ENCODE peak calls at places on chromosomes 7 and 10, in eight cellular contexts. T, V, E, I, H, O, Z and Q are unnamed samples.

GRCh38 chr10:95841711-95842498 is 65.9 kb upstream of the CC2D2B start:
- DNase-seq in Z (no peak), T (peak), V (peak), I (peak), E (peak), H (no peak), O (no peak), Q (peak)

GRCh38 chr7:18345641-18346234 is 149.8 kb upstream of the HDAC9 start:
- DNase-seq in H (peak), Z (no peak), T (peak), O (no peak), I (peak), E (peak), V (peak), Q (peak)

GRCh38 chr10:100887761-100888296 is 24.9 kb upstream of the SLF2 start:
- DNase-seq in I (no peak), V (no peak), E (no peak), T (no peak), O (peak), Z (no peak), H (no peak), Q (no peak)

GRCh38 chr7:67018940-67019339 is 22.3 kb downstream of the TYW1 start:
- DNase-seq in H (no peak), O (no peak), Z (no peak), V (no peak), E (no peak), I (no peak), T (no peak), Q (no peak)

GRCh38 chr10:24974978-24975377 is 22.6 kb upstream of the PRTFDC1 start:
- DNase-seq in V (no peak), O (no peak), I (no peak), Z (peak), H (no peak), T (peak), E (no peak), Q (peak)

GRCh38 chr10:97886264-97886663 is 36.6 kb downstream of the GOLGA7B start:
- DNase-seq in T (no peak), O (no peak), H (no peak), Z (no peak), I (peak), V (no peak), E (no peak), Q (no peak)

GRCh38 chr7:120185940-120186682 is 86.9 kb upstream of the KCND2 start:
- DNase-seq in H (no peak), T (no peak), I (no peak), E (no peak), O (no peak), V (no peak), Z (no peak), Q (peak)

GRCh38 chr10:3126741-3127342 is 45.7 kb downstream of the PITRM1 start:
- DNase-seq in T (no peak), Z (peak), I (peak), O (no peak), E (peak), H (no peak), V (no peak), Q (no peak)

GRCh38 chr7:131370523-131370968 is 42.9 kb downstream of the MKLN1 start:
- DNase-seq in T (peak), H (no peak), I (no peak), Z (no peak), V (peak), O (no peak), E (no peak), Q (peak)

GRCh38 chr10:78177431-78178185 is 143.9 kb downstream of the RPS24 start:
- DNase-seq in V (no peak), E (no peak), Z (no peak), O (no peak), H (no peak), T (no peak), I (peak), Q (no peak)

GRCh38 chr7:5322621-5323410 is 40.1 kb downstream of the SLC29A4 start:
- DNase-seq in E (no peak), V (no peak), O (no peak), I (no peak), T (no peak), Z (no peak), H (no peak), Q (no peak)

GRCh38 chr7:47806701-47807103 is 141.6 kb downstream of the PKD1L1 start:
- DNase-seq in Z (no peak), V (no peak), H (no peak), I (no peak), O (no peak), E (no peak), T (no peak), Q (no peak)

GRCh38 chr10:33520223-33520622 is 185.8 kb upstream of the NRP1 start:
- DNase-seq in I (no peak), E (no peak), V (no peak), T (no peak), Z (no peak), H (no peak), O (no peak), Q (no peak)

GRCh38 chr7:155051355-155051754 is 18.8 kb upstream of the HTR5A start:
- DNase-seq in E (no peak), Z (no peak), I (no peak), H (no peak), V (no peak), O (no peak), T (no peak), Q (no peak)

GRCh38 chr7:1457059-1457948 is 2.0 kb downstream of the MICALL2 start:
- DNase-seq in T (no peak), H (no peak), O (no peak), V (no peak), I (no peak), E (no peak), Z (no peak), Q (no peak)

GRCh38 chr10:43865275-43866135 is 216.8 kb upstream of the ZNF32 start:
- DNase-seq in I (no peak), E (no peak), Z (no peak), H (no peak), T (no peak), O (peak), V (no peak), Q (no peak)

GRCh38 chr10:15526754-15527153 is 155.7 kb upstream of the FAM171A1 start:
- DNase-seq in Z (no peak), T (no peak), E (no peak), I (no peak), H (no peak), O (no peak), V (no peak), Q (no peak)

GRCh38 chr7:68146970-68147369 is 1150.3 kb downstream of the TYW1 start:
- DNase-seq in Z (no peak), V (no peak), H (no peak), O (no peak), E (peak), T (no peak), I (peak), Q (no peak)

GRCh38 chr7:98303906-98304305 is 22.4 kb downstream of the BRI3 start:
- DNase-seq in Z (no peak), I (no peak), E (no peak), O (no peak), V (no peak), H (no peak), T (no peak), Q (no peak)

GRCh38 chr7:14236834-14237233 is 247.4 kb upstream of the ETV1 start:
- DNase-seq in V (no peak), Z (no peak), T (no peak), O (no peak), H (no peak), E (no peak), I (no peak), Q (no peak)

GRCh38 chr10:74163313-74164068 is 12.5 kb downstream of the ADK start:
- DNase-seq in V (no peak), Z (no peak), T (no peak), O (no peak), E (no peak), H (no peak), I (no peak), Q (no peak)

GRCh38 chr7:116290740-116291139 is 80.4 kb downstream of the TES start:
- DNase-seq in E (no peak), H (no peak), O (no peak), Z (no peak), I (no peak), V (no peak), T (no peak), Q (peak)

GRCh38 chr7:127066974-127067373 is 185.8 kb downstream of the GRM8 start:
- DNase-seq in I (peak), V (no peak), H (no peak), Z (no peak), E (no peak), O (no peak), T (no peak), Q (no peak)

GRCh38 chr10:27388761-27389399 is 115.2 kb upstream of the RAB18 start:
- DNase-seq in H (no peak), Z (peak), T (no peak), O (no peak), V (no peak), E (no peak), I (no peak), Q (peak)

GRCh38 chr7:117230276-117231046 is 92.4 kb downstream of the WNT2 start:
- DNase-seq in I (no peak), Z (no peak), T (peak), H (no peak), O (no peak), V (no peak), E (no peak), Q (peak)

GRCh38 chr7:159032310-159032709 is 112.4 kb downstream of the VIPR2 start:
- DNase-seq in O (peak), Z (no peak), V (no peak), E (no peak), T (no peak), I (no peak), H (no peak), Q (no peak)

GRCh38 chr7:105876964-105877601 is 684 bp upstream of the ATXN7L1 start:
- DNase-seq in Z (peak), H (peak), O (peak), T (peak), E (peak), I (peak), V (no peak), Q (peak)

GRCh38 chr7:137950967-137951366 is 50.9 kb downstream of the CREB3L2 start:
- DNase-seq in V (no peak), E (no peak), O (no peak), Z (no peak), T (no peak), I (no peak), H (no peak), Q (no peak)

GRCh38 chr7:152894295-152895170 is 135.0 kb downstream of the ACTR3B start:
- DNase-seq in I (no peak), Z (no peak), E (no peak), V (no peak), T (no peak), H (peak), O (no peak), Q (peak)

GRCh38 chr10:89047397-89047796 is 56.8 kb downstream of the FAS start:
- DNase-seq in E (no peak), Z (no peak), I (no peak), V (no peak), O (no peak), H (no peak), T (peak), Q (peak)

GRCh38 chr10:130984686-130985085 is 326.8 kb downstream of the TCERG1L start:
- DNase-seq in H (no peak), V (no peak), I (no peak), Z (no peak), T (no peak), O (no peak), E (no peak), Q (no peak)

GRCh38 chr10:33031815-33032320 is 73.8 kb upstream of the ITGB1 start:
- DNase-seq in I (no peak), Z (no peak), H (no peak), O (no peak), E (no peak), V (no peak), T (no peak), Q (peak)

GRCh38 chr7:44967571-44968446 is 11.0 kb downstream of the MYO1G start:
- DNase-seq in Z (no peak), I (no peak), O (peak), E (no peak), V (no peak), H (no peak), T (peak), Q (peak)